ENCODE peak calls at places on chromosomes 6 and 20, in five cellular contexts. One of them, this sample, is unnamed. For H3K27me3, the result is how much of the 10 kb centered on the place peaks cover.

GRCh38 chr20:8934362-8934761 is 134.5 kb upstream of the PLCB4 start:
- DNase-seq in vagina: no peak
- DNase-seq in uterus: no peak
- DNase-seq in pancreas: no peak
- DNase-seq in Peyer's patch: no peak
- DNase-seq in this sample: no peak

GRCh38 chr6:144797881-144798589 is 512.9 kb downstream of the UTRN start:
- DNase-seq in vagina: no peak
- DNase-seq in uterus: no peak
- DNase-seq in pancreas: no peak
- DNase-seq in Peyer's patch: no peak
- DNase-seq in this sample: peak

GRCh38 chr6:53322188-53323029 is 26.3 kb downstream of the ELOVL5 start:
- DNase-seq in vagina: no peak
- DNase-seq in uterus: no peak
- DNase-seq in pancreas: no peak
- DNase-seq in Peyer's patch: no peak
- DNase-seq in this sample: no peak

GRCh38 chr6:86456786-86457185 is 480.5 kb upstream of the HTR1E start:
- DNase-seq in vagina: no peak
- DNase-seq in uterus: no peak
- DNase-seq in pancreas: no peak
- DNase-seq in Peyer's patch: no peak
- DNase-seq in this sample: no peak

GRCh38 chr20:32678948-32679347 is 5.2 kb upstream of the C20orf203 start:
- DNase-seq in vagina: no peak
- DNase-seq in uterus: no peak
- DNase-seq in pancreas: no peak
- DNase-seq in Peyer's patch: no peak
- DNase-seq in this sample: no peak

GRCh38 chr20:60359010-60359409 is 400.8 kb downstream of the CDH26 start:
- DNase-seq in vagina: no peak
- DNase-seq in uterus: no peak
- DNase-seq in pancreas: no peak
- DNase-seq in Peyer's patch: no peak
- DNase-seq in this sample: no peak

GRCh38 chr6:73542882-73543281 is 22.1 kb upstream of the EEF1A1 start:
- DNase-seq in vagina: no peak
- DNase-seq in uterus: no peak
- DNase-seq in pancreas: no peak
- DNase-seq in Peyer's patch: no peak
- DNase-seq in this sample: no peak

GRCh38 chr20:20606046-20606445 is 106.4 kb downstream of the RALGAPA2 start:
- DNase-seq in vagina: no peak
- DNase-seq in uterus: no peak
- DNase-seq in pancreas: no peak
- DNase-seq in Peyer's patch: no peak
- DNase-seq in this sample: no peak

GRCh38 chr6:89952361-89952680 is 58.1 kb downstream of the GJA10 start:
- DNase-seq in vagina: no peak
- DNase-seq in uterus: no peak
- DNase-seq in pancreas: no peak
- DNase-seq in Peyer's patch: no peak
- DNase-seq in this sample: no peak

GRCh38 chr6:35931120-35931561 is 10.2 kb upstream of the SRPK1 start:
- DNase-seq in vagina: no peak
- DNase-seq in uterus: no peak
- DNase-seq in pancreas: no peak
- DNase-seq in Peyer's patch: no peak
- DNase-seq in this sample: no peak

GRCh38 chr6:39214846-39215639 is 14.2 kb downstream of the KCNK5 start:
- DNase-seq in vagina: no peak
- DNase-seq in uterus: no peak
- DNase-seq in pancreas: peak
- DNase-seq in Peyer's patch: no peak
- DNase-seq in this sample: no peak

GRCh38 chr6:119347466-119348307 is 1.9 kb downstream of the MAN1A1 start:
- DNase-seq in vagina: no peak
- DNase-seq in uterus: peak
- DNase-seq in pancreas: peak
- DNase-seq in Peyer's patch: peak
- DNase-seq in this sample: no peak

GRCh38 chr6:78607188-78607587 is 260.2 kb upstream of the IRAK1BP1 start:
- DNase-seq in vagina: no peak
- DNase-seq in uterus: no peak
- DNase-seq in pancreas: no peak
- DNase-seq in Peyer's patch: no peak
- DNase-seq in this sample: no peak

GRCh38 chr6:78615430-78615904 is 251.9 kb upstream of the IRAK1BP1 start:
- DNase-seq in vagina: no peak
- DNase-seq in uterus: no peak
- DNase-seq in pancreas: no peak
- DNase-seq in Peyer's patch: no peak
- DNase-seq in this sample: no peak

GRCh38 chr6:78614961-78615360 is 252.4 kb upstream of the IRAK1BP1 start:
- DNase-seq in vagina: no peak
- DNase-seq in uterus: no peak
- DNase-seq in pancreas: no peak
- DNase-seq in Peyer's patch: no peak
- DNase-seq in this sample: no peak

GRCh38 chr6:78611097-78611625 is 256.2 kb upstream of the IRAK1BP1 start:
- DNase-seq in vagina: no peak
- DNase-seq in uterus: no peak
- DNase-seq in pancreas: no peak
- DNase-seq in Peyer's patch: no peak
- DNase-seq in this sample: no peak

GRCh38 chr6:78611886-78612480 is 255.4 kb upstream of the IRAK1BP1 start:
- DNase-seq in vagina: no peak
- DNase-seq in uterus: no peak
- DNase-seq in pancreas: no peak
- DNase-seq in Peyer's patch: no peak
- DNase-seq in this sample: no peak
- TF ChIP-seq CTCF in vagina: no peak
- TF ChIP-seq CTCF in uterus: no peak
- TF ChIP-seq CTCF in pancreas: peak
- TF ChIP-seq CTCF in Peyer's patch: peak
- TF ChIP-seq CTCF in this sample: peak

DNA sequence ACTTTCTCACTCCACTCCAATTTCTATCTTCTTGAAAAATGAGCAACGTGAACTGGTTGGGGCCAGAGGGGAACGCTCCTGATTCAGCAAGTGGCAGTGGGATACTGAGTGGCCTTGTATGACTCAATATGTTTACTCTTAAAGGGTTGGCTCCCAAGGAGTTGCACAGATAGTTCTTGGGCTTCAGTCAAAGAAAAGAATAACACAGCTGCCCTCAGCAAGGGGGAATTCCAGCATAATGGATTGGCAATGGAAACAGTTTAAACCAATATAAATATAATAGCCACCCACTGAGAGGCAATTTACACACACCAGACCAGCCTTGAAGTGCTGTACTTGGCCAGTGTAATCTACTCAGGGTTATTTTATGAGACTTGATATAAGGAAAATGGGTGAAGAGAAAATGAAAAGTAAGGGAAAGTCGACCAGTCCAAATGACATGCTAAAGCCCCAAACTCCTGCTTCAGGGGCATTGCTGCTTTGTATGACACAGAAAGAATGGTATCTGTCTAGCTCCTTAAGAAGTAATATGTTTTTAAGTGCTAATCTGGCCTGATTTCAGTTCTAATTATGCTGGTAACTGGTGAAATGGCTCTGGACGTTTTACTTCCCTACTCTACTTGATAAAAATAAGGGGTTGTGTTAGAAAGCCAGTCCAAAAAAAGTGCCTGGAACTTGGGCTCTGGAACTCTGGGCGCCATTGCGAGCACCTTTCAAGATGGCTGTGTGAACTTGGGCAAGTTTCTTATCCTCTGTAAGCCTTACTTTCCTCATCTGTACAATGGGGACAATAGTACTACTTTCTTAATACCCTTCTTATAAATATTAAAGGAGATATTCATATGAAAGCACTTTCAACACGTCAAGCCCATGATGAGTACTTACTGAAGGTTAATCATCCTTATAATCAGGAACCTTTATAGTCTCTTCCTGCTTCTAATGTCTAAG is 712.9 kb upstream of the MAP3K7 start:
- DNase-seq in vagina: no peak
- DNase-seq in uterus: no peak
- DNase-seq in pancreas: no peak
- DNase-seq in Peyer's patch: no peak
- DNase-seq in this sample: peak
- H3K27ac ChIP-seq in vagina: peak
- H3K27ac ChIP-seq in uterus: no peak
- H3K27ac ChIP-seq in pancreas: no peak
- H3K27ac ChIP-seq in Peyer's patch: peak
- H3K27ac ChIP-seq in this sample: no peak

DNA sequence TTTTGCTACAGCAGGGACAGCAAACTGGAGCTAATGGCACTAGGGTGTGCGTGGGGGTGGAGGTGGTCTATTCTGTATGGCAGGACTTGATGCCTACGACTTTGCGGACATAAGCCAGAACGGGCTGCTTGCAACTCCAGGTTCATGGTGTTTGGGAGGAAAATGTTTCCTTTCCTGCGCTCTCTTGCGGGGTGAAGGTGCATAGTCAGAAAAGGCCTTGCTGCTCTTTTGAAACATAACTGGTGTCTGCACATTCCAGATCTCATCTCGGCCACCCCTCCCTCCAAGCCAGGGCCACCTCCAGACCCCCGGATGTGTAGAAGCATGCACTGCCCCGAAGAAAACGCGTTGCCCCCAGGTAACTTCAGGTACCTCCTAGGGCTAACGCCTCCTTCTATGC is 8.1 kb downstream of the FOXA2 start:
- DNase-seq in vagina: no peak
- DNase-seq in uterus: no peak
- DNase-seq in pancreas: no peak
- DNase-seq in Peyer's patch: no peak
- DNase-seq in this sample: no peak
- H3K27me3 ChIP-seq in vagina: under half
- H3K27me3 ChIP-seq in uterus: under half
- H3K27me3 ChIP-seq in pancreas: under half
- H3K27me3 ChIP-seq in Peyer's patch: under half
- H3K27me3 ChIP-seq in this sample: half or more

GRCh38 chr6:135196739-135197510 is 15.8 kb downstream of the MYB start:
- DNase-seq in vagina: no peak
- DNase-seq in uterus: no peak
- DNase-seq in pancreas: no peak
- DNase-seq in Peyer's patch: no peak
- DNase-seq in this sample: no peak
- TF ChIP-seq CTCF in vagina: no peak
- TF ChIP-seq CTCF in uterus: no peak
- TF ChIP-seq CTCF in pancreas: no peak
- TF ChIP-seq CTCF in Peyer's patch: no peak
- TF ChIP-seq CTCF in this sample: no peak

GRCh38 chr6:150537893-150538292 is 61.8 kb upstream of the PLEKHG1 start:
- DNase-seq in vagina: no peak
- DNase-seq in uterus: peak
- DNase-seq in pancreas: no peak
- DNase-seq in Peyer's patch: no peak
- DNase-seq in this sample: no peak
- H3K27ac ChIP-seq in vagina: no peak
- H3K27ac ChIP-seq in uterus: no peak
- H3K27ac ChIP-seq in pancreas: no peak
- H3K27ac ChIP-seq in Peyer's patch: no peak
- H3K27ac ChIP-seq in this sample: no peak